ENCODE peak calls at places on chromosomes 7 and 10, in nine cellular contexts. A, X, H, B, D, E, P, R and T are unnamed samples.

GRCh38 chr7:66039094-66039493 is 36.5 kb upstream of the ASL start:
- DNase-seq in E (no peak), B (no peak), X (no peak), R (no peak), P (no peak), D (no peak), H (no peak), A (no peak), T (no peak)

GRCh38 chr7:85659364-85659763 is 472.5 kb upstream of the SEMA3D start:
- DNase-seq in D (no peak), H (no peak), B (no peak), A (no peak), E (no peak), X (no peak), R (no peak), P (peak), T (no peak)

GRCh38 chr7:93715234-93715633 is 140.7 kb upstream of the CALCR start:
- DNase-seq in X (no peak), A (peak), R (peak), H (peak), B (peak), D (no peak), P (peak), E (peak), T (peak)

GRCh38 chr7:74657692-74658170 is at the start of gene GTF2I:
- DNase-seq in X (no peak), H (peak), P (no peak), B (no peak), E (no peak), D (no peak), A (no peak), R (no peak), T (no peak)

GRCh38 chr7:65438593-65438992 is 64.9 kb downstream of the ZNF92 start:
- DNase-seq in E (no peak), A (peak), R (no peak), X (peak), H (no peak), B (no peak), P (peak), D (no peak), T (no peak)

GRCh38 chr7:93147358-93147757 is 827 bp downstream of the SAMD9L start:
- DNase-seq in B (no peak), X (no peak), E (peak), D (no peak), P (peak), R (peak), A (peak), H (peak), T (no peak)

GRCh38 chr7:17289074-17289665 is 9.3 kb upstream of the AHR start:
- DNase-seq in B (no peak), A (peak), E (no peak), H (no peak), X (no peak), D (no peak), R (no peak), P (peak), T (no peak)

GRCh38 chr10:128498746-128499145 is 372.5 kb upstream of the MKI67 start:
- DNase-seq in R (no peak), X (no peak), H (no peak), E (no peak), D (no peak), P (no peak), B (no peak), A (no peak), T (no peak)

GRCh38 chr7:37942934-37943610 is 22.6 kb downstream of the EPDR1 start:
- DNase-seq in B (peak), D (no peak), H (peak), E (peak), X (no peak), A (peak), R (peak), P (no peak), T (peak)

GRCh38 chr7:158829021-158829341 is 328 bp downstream of the ESYT2 start:
- DNase-seq in D (peak), P (peak), X (no peak), E (peak), A (peak), R (peak), B (no peak), H (peak), T (no peak)

GRCh38 chr10:132866601-132867381 is 75.6 kb downstream of the CFAP46 start:
- DNase-seq in E (no peak), H (no peak), P (no peak), A (no peak), D (no peak), B (peak), X (no peak), R (peak), T (no peak)

GRCh38 chr10:130137077-130137448 is 872 bp downstream of the GLRX3 start:
- DNase-seq in P (peak), A (peak), D (no peak), X (no peak), R (no peak), B (no peak), H (no peak), E (peak), T (no peak)

GRCh38 chr10:88032566-88032965 is 169.1 kb downstream of the PTEN start:
- DNase-seq in B (no peak), A (peak), H (no peak), E (no peak), R (no peak), P (peak), X (no peak), D (no peak), T (no peak)

GRCh38 chr7:3264693-3265339 is 36.2 kb upstream of the SDK1 start:
- DNase-seq in A (no peak), B (no peak), X (no peak), P (no peak), E (no peak), H (no peak), D (no peak), R (no peak), T (no peak)

GRCh38 chr7:93432130-93432529 is 142.4 kb downstream of the CALCR start:
- DNase-seq in H (no peak), X (no peak), E (no peak), D (no peak), A (no peak), P (no peak), B (no peak), R (no peak), T (no peak)

GRCh38 chr10:101066146-101066889 is 4.5 kb downstream of the KAZALD1 start:
- DNase-seq in X (no peak), B (peak), R (peak), P (peak), H (peak), E (peak), A (peak), D (peak), T (peak)

GRCh38 chr7:90244909-90245841 is at the start of gene CFAP69:
- DNase-seq in A (peak), B (peak), D (peak), X (no peak), H (peak), E (peak), P (peak), R (peak), T (peak)

GRCh38 chr7:33853361-33854062 is 51.8 kb upstream of the BMPER start:
- DNase-seq in H (no peak), B (no peak), E (no peak), P (peak), X (no peak), A (peak), R (no peak), D (no peak), T (no peak)

GRCh38 chr10:72353963-72354355 is 760 bp downstream of the DNAJB12 start:
- DNase-seq in E (peak), X (no peak), H (no peak), A (peak), R (no peak), P (peak), D (no peak), B (peak), T (peak)

GRCh38 chr10:47406870-47407648 is 23.0 kb upstream of the ZNF488 start:
- DNase-seq in P (peak), B (no peak), R (no peak), E (peak), A (peak), X (peak), H (no peak), D (no peak), T (no peak)

GRCh38 chr10:132465193-132465888 is 68.3 kb downstream of the PWWP2B start:
- DNase-seq in D (no peak), A (no peak), B (peak), R (no peak), E (no peak), P (no peak), X (no peak), H (peak), T (no peak)

GRCh38 chr10:5073659-5074058 is 20.6 kb upstream of the AKR1C3 start:
- DNase-seq in B (no peak), A (no peak), X (no peak), R (no peak), E (no peak), D (no peak), H (no peak), P (no peak), T (no peak)

GRCh38 chr10:5068274-5069017 is 25.8 kb upstream of the AKR1C3 start:
- DNase-seq in P (no peak), R (no peak), E (no peak), X (no peak), B (no peak), D (no peak), A (no peak), H (no peak), T (no peak)

GRCh38 chr10:5071411-5072198 is 22.6 kb upstream of the AKR1C3 start:
- DNase-seq in E (peak), H (peak), R (peak), A (peak), P (peak), B (no peak), X (no peak), D (no peak), T (peak)

GRCh38 chr10:5076615-5077014 is 17.6 kb upstream of the AKR1C3 start:
- DNase-seq in B (no peak), R (no peak), H (no peak), E (no peak), D (no peak), A (no peak), P (peak), X (no peak), T (no peak)

DNA sequence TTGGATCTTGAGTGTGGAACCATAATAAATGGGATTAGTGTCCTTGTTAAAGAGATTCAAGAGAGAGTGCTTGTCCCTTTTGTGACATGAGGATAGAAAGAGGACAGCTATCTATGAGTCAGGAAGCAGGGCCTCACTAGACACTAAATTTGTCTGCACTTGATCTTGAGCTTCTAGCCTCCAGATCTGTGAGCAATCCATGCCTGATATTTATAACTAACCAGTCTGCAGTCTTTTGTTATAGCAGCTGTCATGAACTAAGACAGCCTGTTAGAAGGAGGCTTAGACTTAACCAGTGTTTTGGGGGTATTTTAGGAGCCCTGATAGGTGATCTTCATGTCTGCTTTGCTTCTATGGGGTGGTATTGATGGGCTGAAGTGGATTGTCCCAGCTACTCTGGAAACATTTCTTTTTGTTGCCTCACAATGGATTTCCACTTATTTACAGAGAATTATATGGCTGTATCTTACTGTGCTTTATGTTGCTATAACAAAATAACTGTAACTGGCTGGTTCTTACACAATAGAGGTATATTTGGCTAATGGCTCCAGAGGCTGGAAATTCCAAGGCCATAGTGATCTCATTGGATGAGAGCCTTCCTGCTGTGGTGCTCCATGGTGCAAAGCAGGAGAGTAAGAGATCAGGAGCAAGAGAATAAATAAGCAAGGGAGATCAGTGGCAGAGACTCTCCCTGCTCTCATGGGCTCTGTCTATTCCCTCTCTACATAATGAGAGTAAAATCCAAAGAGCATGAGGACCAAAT is 23.4 kb upstream of the AKR1C3 start:
- DNase-seq in R (no peak), D (no peak), X (no peak), E (no peak), H (no peak), A (peak), P (peak), B (no peak), T (no peak)
- H3K27ac ChIP-seq in R (peak), D (no peak), X (peak), E (peak), H (peak), A (peak), P (peak), B (peak), T (peak)

GRCh38 chr10:110613341-110613995 is 30.7 kb upstream of the RBM20 start:
- DNase-seq in B (no peak), P (no peak), A (no peak), X (no peak), R (no peak), E (no peak), H (no peak), D (no peak), T (no peak)
- H3K27ac ChIP-seq in B (no peak), P (no peak), A (no peak), X (no peak), R (no peak), E (no peak), H (no peak), D (no peak), T (no peak)

GRCh38 chr10:103545366-103545765 is 51.9 kb downstream of the NEURL1 start:
- DNase-seq in D (no peak), X (no peak), P (no peak), E (no peak), H (no peak), B (no peak), R (no peak), A (no peak), T (no peak)
- H3K27ac ChIP-seq in D (no peak), X (no peak), P (no peak), E (no peak), H (peak), B (no peak), R (peak), A (no peak), T (no peak)

DNA sequence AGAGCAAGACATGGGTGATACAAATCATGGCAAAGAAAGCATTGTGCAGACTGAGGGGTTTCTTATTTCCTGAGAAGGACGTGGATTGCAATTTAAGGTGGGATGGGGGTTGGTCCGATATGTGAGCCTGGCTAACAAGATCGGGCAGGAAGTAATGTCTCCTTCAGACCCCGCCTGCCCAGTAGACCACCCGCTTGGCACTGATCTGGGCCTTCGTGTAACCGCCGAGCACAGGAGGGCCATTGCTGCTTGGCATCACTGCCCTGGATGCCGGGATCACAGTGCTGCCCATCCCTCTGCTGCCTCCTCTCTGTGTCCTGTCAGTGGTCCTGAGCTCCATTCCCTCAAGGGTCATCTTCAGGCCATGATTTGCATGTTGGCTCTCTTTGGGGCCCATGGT is 214.6 kb upstream of the ZNF32 start:
- DNase-seq in X (no peak), E (no peak), B (no peak), H (no peak), A (no peak), R (no peak), D (no peak), P (no peak), T (no peak)
- H3K27ac ChIP-seq in X (no peak), E (peak), B (peak), H (peak), A (peak), R (peak), D (no peak), P (peak), T (peak)

DNA sequence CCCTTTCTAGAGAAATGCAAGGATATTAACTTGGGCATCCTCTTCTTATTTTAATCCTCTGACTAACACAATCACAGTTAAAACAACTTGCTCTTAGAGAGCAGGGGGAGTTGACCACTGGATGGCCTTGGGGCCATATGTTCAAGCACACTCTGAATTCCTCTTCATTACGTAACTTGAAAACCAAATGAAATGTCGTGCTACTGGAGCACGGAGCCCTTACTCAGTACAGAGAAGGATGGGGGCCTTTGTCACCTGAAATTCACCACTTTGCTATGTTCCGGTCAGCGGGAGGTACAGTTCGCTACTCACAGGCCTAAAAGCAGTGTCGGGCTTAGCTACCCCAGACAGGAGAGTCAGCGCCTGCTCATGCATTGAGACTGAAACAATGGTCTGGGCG is 39.6 kb downstream of the GLI3 start:
- DNase-seq in E (no peak), D (no peak), A (peak), R (no peak), B (no peak), X (no peak), P (peak), H (no peak), T (no peak)
- H3K27ac ChIP-seq in E (no peak), D (no peak), A (no peak), R (peak), B (no peak), X (no peak), P (no peak), H (no peak), T (no peak)

GRCh38 chr10:33945051-33945450 is 610.6 kb upstream of the NRP1 start:
- DNase-seq in A (no peak), H (no peak), P (no peak), X (no peak), B (no peak), D (no peak), E (no peak), R (no peak), T (no peak)
- H3K27ac ChIP-seq in A (no peak), H (no peak), P (no peak), X (no peak), B (no peak), D (no peak), E (no peak), R (no peak), T (no peak)

DNA sequence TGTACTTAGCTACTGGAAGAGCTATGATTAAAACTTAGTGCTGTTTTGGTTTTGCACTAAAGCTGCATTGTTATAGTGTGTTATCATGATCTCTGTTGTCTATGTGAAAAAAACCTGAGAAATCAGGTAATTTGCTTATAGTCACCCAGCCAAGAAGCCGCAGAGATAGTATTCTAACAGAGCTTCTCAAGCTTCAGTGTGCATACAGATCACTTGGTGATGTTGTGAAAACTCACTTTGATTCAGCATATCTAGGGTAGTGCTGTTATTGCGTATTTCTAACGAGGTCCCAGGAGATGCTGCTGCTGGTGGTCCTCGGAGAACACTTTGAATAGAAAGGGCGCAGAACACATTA is 68.5 kb upstream of the PDCD4 start:
- DNase-seq in D (no peak), H (no peak), A (no peak), P (no peak), R (no peak), E (no peak), X (no peak), B (no peak), T (no peak)
- H3K27ac ChIP-seq in D (peak), H (no peak), A (no peak), P (no peak), R (peak), E (no peak), X (no peak), B (peak), T (peak)

DNA sequence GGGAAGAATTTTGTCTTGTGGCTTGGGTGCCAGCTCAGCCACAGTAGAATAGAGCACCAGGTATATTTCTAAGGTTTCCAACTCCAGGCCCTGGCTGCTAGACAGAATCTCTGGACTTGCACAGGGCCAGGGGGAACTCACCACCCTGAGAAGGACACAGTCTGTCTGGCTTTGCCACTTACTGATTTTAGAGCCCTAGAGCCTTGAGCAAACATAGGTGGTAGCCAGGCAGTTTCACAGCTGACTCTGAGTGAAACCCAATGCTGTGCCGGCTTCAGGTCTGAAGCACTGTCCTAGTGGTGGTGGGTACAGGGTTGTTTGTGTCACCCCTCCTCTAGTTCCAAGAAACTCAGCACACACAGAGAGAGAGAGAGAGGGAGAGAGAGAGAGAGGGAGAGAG is 81.6 kb downstream of the TES start:
- DNase-seq in D (no peak), X (no peak), A (no peak), R (no peak), E (no peak), B (no peak), H (no peak), P (no peak), T (no peak)
- H3K27ac ChIP-seq in D (no peak), X (no peak), A (no peak), R (no peak), E (no peak), B (no peak), H (no peak), P (no peak), T (no peak)

DNA sequence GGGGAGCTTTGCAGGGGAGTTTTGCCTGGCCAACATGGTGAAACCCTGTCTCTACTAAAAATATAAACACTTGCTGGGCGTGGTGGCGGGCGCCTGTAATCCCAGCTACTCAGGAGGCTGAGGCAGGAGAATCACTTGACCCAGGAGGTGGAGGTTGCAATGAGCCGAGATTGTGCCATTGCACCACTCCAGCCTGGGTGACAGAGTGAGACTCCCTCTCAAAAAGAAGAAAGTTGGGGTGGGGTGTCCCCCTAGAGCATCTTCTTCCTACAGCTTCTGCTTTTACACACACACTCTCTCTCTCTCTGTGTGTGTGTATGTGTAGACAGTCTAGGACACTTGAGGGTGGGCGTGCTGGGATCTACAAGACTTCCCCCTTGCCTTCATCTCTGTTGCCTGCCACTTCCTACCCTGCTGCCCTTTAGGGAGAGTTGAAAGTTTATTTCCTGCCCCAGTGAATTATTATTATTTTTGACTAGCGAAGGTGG is 21.7 kb downstream of the PLAU start:
- DNase-seq in E (no peak), P (no peak), H (no peak), D (no peak), X (no peak), R (no peak), A (no peak), B (no peak), T (no peak)
- H3K27ac ChIP-seq in E (peak), P (no peak), H (no peak), D (no peak), X (peak), R (no peak), A (no peak), B (peak), T (no peak)

DNA sequence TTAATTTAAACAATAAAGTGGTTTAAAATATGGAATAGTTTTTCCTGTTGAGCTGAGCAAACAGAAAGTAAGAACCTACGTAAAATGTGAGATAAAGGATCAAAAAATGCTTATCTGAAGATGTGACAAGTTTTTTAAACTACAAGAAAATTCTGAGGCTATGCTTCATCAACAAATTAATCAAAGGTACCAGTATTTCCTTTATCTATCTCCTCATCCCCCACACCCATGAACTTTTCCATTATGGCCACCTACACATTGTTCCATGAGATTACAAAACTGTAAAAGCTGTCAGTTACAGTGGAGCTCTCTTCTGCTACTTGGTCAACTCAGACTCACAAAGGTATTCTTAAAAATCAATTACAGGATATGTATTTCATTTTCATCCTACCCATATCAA is 77.4 kb downstream of the ARHGAP12 start:
- DNase-seq in H (no peak), R (no peak), X (no peak), E (no peak), A (no peak), P (no peak), D (no peak), B (no peak), T (no peak)
- H3K27ac ChIP-seq in H (no peak), R (no peak), X (no peak), E (no peak), A (no peak), P (no peak), D (no peak), B (no peak), T (no peak)